ENCODE peak calls at places on chromosomes 6 and 20, in nine cellular contexts. S is right atrium auricular region; C is CD8-positive, alpha-beta T cell; V is sigmoid colon; A is neuronal stem cell; W is esophagus squamous epithelium; I is CD8-positive, alpha-beta memory T cell; O is iPS DF 6.9; L is lower lobe of right lung. K is an unnamed sample. For H3K9me3 and H3K27me3, the result is how much of the 10 kb centered on the place peaks cover.

GRCh38 chr20:59004763-59005522 is 2.1 kb downstream of the CTSZ start:
- DNase-seq in L (peak), A (no peak), V (peak), I (peak), O (no peak), C (peak), S (no peak), W (peak), K (no peak)

GRCh38 chr6:45713981-45714685 is 301.5 kb downstream of the CLIC5 start:
- DNase-seq in I (no peak), V (no peak), L (no peak), O (no peak), C (no peak), S (no peak), A (no peak), W (no peak), K (no peak)

GRCh38 chr6:166202321-166202733 is 34.7 kb upstream of the TBXT start:
- DNase-seq in L (no peak), A (no peak), W (no peak), S (no peak), O (no peak), V (no peak), I (no peak), C (no peak), K (no peak)

GRCh38 chr6:154404791-154405400 is 48.3 kb upstream of the IPCEF1 start:
- DNase-seq in S (no peak), O (no peak), A (no peak), L (no peak), I (no peak), C (no peak), V (no peak), W (no peak), K (no peak)

GRCh38 chr6:79421001-79421411 is 116.2 kb downstream of the LCA5 start:
- DNase-seq in O (no peak), W (no peak), L (no peak), C (no peak), V (no peak), S (no peak), I (no peak), A (no peak), K (no peak)

GRCh38 chr6:163566056-163566455 is 151.5 kb downstream of the QKI start:
- DNase-seq in L (no peak), A (no peak), W (no peak), V (no peak), C (no peak), S (no peak), O (no peak), I (no peak), K (no peak)

GRCh38 chr20:34544109-34544793 is 14.3 kb upstream of the MAP1LC3A start:
- DNase-seq in W (no peak), V (no peak), O (no peak), A (no peak), S (no peak), L (peak), I (no peak), C (no peak), K (no peak)

GRCh38 chr6:6004147-6004995 is 2.4 kb downstream of the NRN1 start:
- DNase-seq in A (no peak), I (no peak), L (no peak), W (no peak), C (no peak), O (no peak), S (no peak), V (no peak), K (peak)

GRCh38 chr20:53978497-53978896 is 91.9 kb downstream of the BCAS1 start:
- DNase-seq in W (no peak), C (no peak), I (no peak), V (no peak), L (no peak), O (no peak), S (no peak), A (no peak), K (no peak)

GRCh38 chr6:29839917-29840316 is 12.3 kb downstream of the HLA-G start:
- DNase-seq in A (no peak), V (no peak), W (no peak), S (no peak), I (no peak), C (no peak), L (no peak), O (no peak), K (no peak)

GRCh38 chr20:36086767-36087166 is 67.8 kb upstream of the EPB41L1 start:
- DNase-seq in V (no peak), S (no peak), A (no peak), W (no peak), O (no peak), I (no peak), L (no peak), C (no peak), K (no peak)

GRCh38 chr20:39266989-39267388 is 304.8 kb downstream of the DHX35 start:
- DNase-seq in A (no peak), W (no peak), V (no peak), L (no peak), O (no peak), C (no peak), S (no peak), I (no peak), K (no peak)

GRCh38 chr6:111794300-111794699 is 79.0 kb downstream of the FYN start:
- DNase-seq in A (no peak), W (no peak), I (no peak), S (no peak), V (no peak), C (no peak), O (no peak), L (no peak), K (no peak)

GRCh38 chr20:10798811-10799210 is 125.0 kb upstream of the JAG1 start:
- DNase-seq in S (no peak), V (no peak), W (no peak), A (no peak), O (no peak), I (no peak), C (no peak), L (no peak), K (no peak)

GRCh38 chr6:148954934-148955915 is 208.4 kb downstream of the UST start:
- DNase-seq in S (no peak), C (no peak), O (no peak), I (no peak), L (no peak), A (no peak), W (no peak), V (no peak), K (no peak)

GRCh38 chr20:62743777-62744317 is 35.2 kb downstream of the NTSR1 start:
- DNase-seq in W (no peak), C (no peak), S (no peak), A (no peak), O (no peak), L (peak), V (peak), I (no peak), K (no peak)

GRCh38 chr6:112282217-112282616 is 27.9 kb upstream of the LAMA4 start:
- DNase-seq in L (peak), A (no peak), V (peak), C (no peak), S (peak), I (no peak), W (no peak), O (no peak), K (no peak)

GRCh38 chr20:22590662-22591061 is 6.3 kb upstream of the FOXA2 start:
- DNase-seq in O (no peak), V (no peak), W (no peak), S (no peak), C (no peak), L (no peak), I (no peak), A (no peak), K (no peak)

GRCh38 chr20:14264869-14265268 is 72.5 kb downstream of the FLRT3 start:
- DNase-seq in W (no peak), I (no peak), C (no peak), V (no peak), S (no peak), L (no peak), A (no peak), O (peak), K (no peak)

DNA sequence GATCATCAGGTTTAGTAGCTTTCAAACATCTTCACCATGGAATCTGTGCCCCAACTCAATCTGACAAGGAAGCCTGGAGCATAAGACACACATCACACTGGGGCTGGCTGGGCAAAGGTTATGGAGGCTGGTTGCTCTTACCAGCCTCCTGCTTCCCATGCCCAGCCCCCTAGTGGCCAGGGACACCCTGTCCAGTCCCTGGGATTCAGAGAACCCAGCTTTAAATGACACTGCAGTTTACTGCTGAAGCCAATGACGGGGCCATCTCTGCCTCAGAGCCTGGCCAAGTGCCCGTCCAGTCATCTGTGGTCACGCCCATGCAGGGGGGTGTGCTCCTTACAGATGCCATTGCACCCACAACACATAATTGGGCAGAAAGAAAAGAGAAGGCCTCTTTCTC is 272.9 kb downstream of the SMOC2 start:
- DNase-seq in I (no peak), O (no peak), V (no peak), W (no peak), L (no peak), C (no peak), A (no peak), S (no peak), K (peak)
- H3K9me3 ChIP-seq in I (under half), O (under half), V (under half), W (under half), L (under half), C (under half), A (under half), S (under half), K (under half)

GRCh38 chr6:34152042-34152524 is 6.2 kb upstream of the GRM4 start:
- DNase-seq in I (no peak), C (no peak), S (no peak), O (no peak), A (no peak), V (peak), L (no peak), W (no peak), K (no peak)
- H3K27ac ChIP-seq in I (no peak), C (no peak), S (no peak), O (no peak), A (no peak), V (no peak), L (no peak), W (no peak), K (no peak)

GRCh38 chr6:50708664-50709365 is 4.5 kb upstream of the TFAP2D start:
- DNase-seq in A (no peak), I (no peak), W (no peak), S (no peak), O (no peak), L (no peak), V (no peak), C (no peak), K (no peak)
- H3K27me3 ChIP-seq in A (half or more), I (under half), W (half or more), S (under half), O (half or more), L (half or more), V (under half), C (under half), K (under half)

GRCh38 chr20:30815577-30816181 is 441.8 kb upstream of the DEFB115 start:
- DNase-seq in V (no peak), O (no peak), A (no peak), W (no peak), S (no peak), I (no peak), C (no peak), L (peak), K (no peak)

GRCh38 chr20:30811896-30812671 is 445.4 kb upstream of the DEFB115 start:
- DNase-seq in W (no peak), A (peak), L (peak), O (no peak), I (no peak), V (peak), S (no peak), C (no peak), K (no peak)

GRCh38 chr20:30812739-30813411 is 444.6 kb upstream of the DEFB115 start:
- DNase-seq in V (no peak), S (no peak), A (no peak), I (no peak), C (no peak), O (no peak), L (no peak), W (no peak), K (no peak)

DNA sequence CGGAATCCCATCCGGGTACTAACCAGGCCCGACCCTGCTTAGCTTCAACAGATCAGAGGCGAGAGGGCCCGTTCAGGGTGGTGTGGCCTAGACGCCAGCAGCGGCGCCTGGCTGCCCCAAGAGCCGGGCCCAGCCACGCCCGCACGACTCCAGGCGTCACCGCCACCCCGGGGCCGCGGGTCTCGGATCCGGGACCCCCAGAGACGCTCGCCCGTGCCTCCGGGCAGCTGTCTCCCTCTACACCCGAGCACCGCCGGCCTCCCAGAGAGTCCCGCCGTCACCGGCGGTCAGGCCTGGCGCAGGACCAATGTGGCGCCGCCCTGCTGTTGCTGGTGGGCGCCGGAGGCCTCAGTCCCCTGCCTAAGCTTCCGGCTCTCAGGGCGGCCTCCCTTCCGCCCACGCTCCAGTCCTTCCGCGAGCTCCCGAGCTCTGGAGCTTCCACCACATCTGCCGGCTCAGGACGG is 441.2 kb upstream of the DEFB115 start:
- DNase-seq in I (no peak), A (no peak), V (no peak), S (no peak), L (peak), O (no peak), C (no peak), W (no peak), K (no peak)
- H3K9me3 ChIP-seq in I (under half), A (under half), V (under half), S (under half), L (under half), O (under half), C (under half), W (under half), K (under half)

DNA sequence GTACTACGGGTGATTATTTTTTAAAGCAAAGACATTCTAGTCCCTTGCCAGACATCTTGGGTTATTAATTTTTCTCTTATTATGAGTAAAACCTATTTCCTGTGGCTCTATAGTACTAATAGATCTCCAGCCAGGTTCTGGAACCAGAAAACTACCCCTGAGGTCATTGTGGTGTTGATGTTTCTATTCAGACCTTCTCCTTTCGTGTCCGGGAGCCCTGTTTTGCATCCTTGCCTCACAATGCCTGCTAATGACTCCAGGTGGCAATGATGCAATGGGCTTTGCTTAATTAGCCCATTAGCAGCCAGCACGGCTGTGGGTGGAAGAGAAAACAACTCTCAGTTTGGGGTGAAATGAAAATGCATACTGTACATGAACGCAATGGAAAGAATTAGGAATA is 62.9 kb upstream of the ARG1 start:
- DNase-seq in I (no peak), L (no peak), O (peak), C (no peak), A (no peak), S (no peak), W (no peak), V (no peak), K (no peak)
- H3K27ac ChIP-seq in I (no peak), L (no peak), O (no peak), C (no peak), A (no peak), S (no peak), W (no peak), V (no peak), K (no peak)

GRCh38 chr6:34138924-34139323 is 7.0 kb downstream of the GRM4 start:
- DNase-seq in L (no peak), O (no peak), C (no peak), I (no peak), S (no peak), V (no peak), W (no peak), A (no peak), K (no peak)
- H3K27me3 ChIP-seq in L (half or more), O (under half), C (half or more), I (half or more), S (under half), V (half or more), W (half or more), A (under half), K (under half)